ENCODE peak calls at places on chromosomes 11 and 22, in four cellular contexts. One of them, this sample, is unnamed.

GRCh38 chr11:32435947-32436750 is 810 bp upstream of the WT1 start:
- DNase-seq in stomach: no peak
- DNase-seq in colonic mucosa: no peak
- DNase-seq in fibroblast of lung: no peak
- DNase-seq in this sample: no peak

GRCh38 chr22:19226428-19226827 is 47.9 kb upstream of the SLC25A1 start:
- DNase-seq in stomach: no peak
- DNase-seq in colonic mucosa: no peak
- DNase-seq in fibroblast of lung: no peak
- DNase-seq in this sample: no peak

GRCh38 chr22:17101475-17102296 is 16.9 kb downstream of the IL17RA start:
- DNase-seq in stomach: no peak
- DNase-seq in colonic mucosa: no peak
- DNase-seq in fibroblast of lung: no peak
- DNase-seq in this sample: no peak

GRCh38 chr11:42315846-42316245 is 856.4 kb upstream of the LRRC4C start:
- DNase-seq in stomach: no peak
- DNase-seq in colonic mucosa: no peak
- DNase-seq in fibroblast of lung: no peak
- DNase-seq in this sample: no peak

GRCh38 chr11:74024630-74025029 is 15.7 kb upstream of the UCP3 start:
- DNase-seq in stomach: peak; percentile 40
- DNase-seq in colonic mucosa: peak; percentile 31
- DNase-seq in fibroblast of lung: peak; percentile 95
- DNase-seq in this sample: peak; percentile 59

GRCh38 chr11:3126207-3126865 is 38.8 kb downstream of the OSBPL5 start:
- DNase-seq in stomach: no peak
- DNase-seq in colonic mucosa: peak; percentile 94
- DNase-seq in fibroblast of lung: no peak
- DNase-seq in this sample: no peak

GRCh38 chr11:69385466-69385820 is 91.5 kb downstream of the MYEOV start:
- DNase-seq in stomach: peak; percentile 18
- DNase-seq in colonic mucosa: no peak
- DNase-seq in fibroblast of lung: no peak
- DNase-seq in this sample: no peak

GRCh38 chr11:97033178-97033577 is 643.4 kb downstream of the JRKL start:
- DNase-seq in stomach: no peak
- DNase-seq in colonic mucosa: no peak
- DNase-seq in fibroblast of lung: no peak
- DNase-seq in this sample: no peak

GRCh38 chr22:30408388-30409101 is 11.7 kb downstream of the SEC14L2 start:
- DNase-seq in stomach: no peak
- DNase-seq in colonic mucosa: no peak
- DNase-seq in fibroblast of lung: peak; percentile 26
- DNase-seq in this sample: no peak

GRCh38 chr22:41092023-41092817 is at the start of gene EP300:
- DNase-seq in stomach: peak; percentile 72
- DNase-seq in colonic mucosa: peak; percentile 89
- DNase-seq in fibroblast of lung: peak; percentile 74
- DNase-seq in this sample: no peak
- TF ChIP-seq CTCF in stomach: no peak
- TF ChIP-seq CTCF in colonic mucosa: no peak
- TF ChIP-seq CTCF in fibroblast of lung: peak; percentile 8
- TF ChIP-seq CTCF in this sample: peak; percentile 26

GRCh38 chr11:119373059-119373875 is 8.2 kb downstream of the USP2 start:
- DNase-seq in stomach: no peak
- DNase-seq in colonic mucosa: no peak
- DNase-seq in fibroblast of lung: no peak
- DNase-seq in this sample: no peak
- H3K27ac ChIP-seq in stomach: no peak overlapping the region
- H3K27ac ChIP-seq in colonic mucosa: no peak overlapping the region
- H3K27ac ChIP-seq in fibroblast of lung: no peak overlapping the region
- H3K27ac ChIP-seq in this sample: no peak overlapping the region

GRCh38 chr11:128365044-128365443 is 222.3 kb downstream of the ETS1 start:
- DNase-seq in stomach: no peak
- DNase-seq in colonic mucosa: no peak
- DNase-seq in fibroblast of lung: peak; percentile 83
- DNase-seq in this sample: peak; percentile 52
- H3K27me3 ChIP-seq in stomach: no peaks in the 10 kb centered on the region
- H3K27me3 ChIP-seq in colonic mucosa: no peaks in the 10 kb centered on the region
- H3K27me3 ChIP-seq in fibroblast of lung: no peaks in the 10 kb centered on the region
- H3K27me3 ChIP-seq in this sample: no peaks in the 10 kb centered on the region

GRCh38 chr11:61701298-61701993 is 21.3 kb downstream of the DAGLA start:
- DNase-seq in stomach: no peak
- DNase-seq in colonic mucosa: no peak
- DNase-seq in fibroblast of lung: peak; percentile 13
- DNase-seq in this sample: no peak
- TF ChIP-seq CTCF in stomach: no peak
- TF ChIP-seq CTCF in colonic mucosa: peak; percentile 24
- TF ChIP-seq CTCF in fibroblast of lung: peak; percentile 19
- TF ChIP-seq CTCF in this sample: peak; percentile 59